ENCODE peak calls at places on chromosomes 13 and 19, in six cellular contexts. K is stimulated activated CD8-positive, alpha-beta memory T cell treated with anti-CD3 and anti-CD28 coated beads, Interleukin-2, amount 100 ng/mL, for 1 hour; Z is fibroblast of pulmonary artery; F is midbrain; S is CD8-positive, alpha-beta memory T cell; N is stimulated activated CD4-positive, alpha-beta T cell treated with anti-CD3 and anti-CD28 coated beads, Interleukin-1b, Interleukin-23, amount 100 ng/mL, for 24 hours. X is an unnamed sample.

GRCh38 chr13:88751994-88752393 is 1080.8 kb downstream of the SLITRK5 start:
- DNase-seq in K (no peak), Z (no peak), F (no peak), S (no peak), N (no peak), X (no peak)

GRCh38 chr13:40502236-40502635 is 164.2 kb downstream of the FOXO1 start:
- DNase-seq in K (no peak), Z (no peak), F (no peak), S (no peak), N (no peak), X (no peak)

GRCh38 chr19:16397791-16398529 is 73.3 kb downstream of the KLF2 start:
- DNase-seq in K (no peak), Z (no peak), F (peak; percentile 17), S (no peak), N (no peak), X (peak; percentile 87)

GRCh38 chr19:18097993-18098890 is 664 bp downstream of the MAST3 start:
- DNase-seq in K (no peak), Z (no peak), F (no peak), S (no peak), N (no peak), X (no peak)

GRCh38 chr13:33072282-33072681 is 56.1 kb downstream of the KL start:
- DNase-seq in K (no peak), Z (peak; percentile 22), F (peak; percentile 62), S (no peak), N (no peak), X (no peak)

GRCh38 chr19:29098863-29099481 is 114.0 kb downstream of the UQCRFS1 start:
- DNase-seq in K (no peak), Z (peak; percentile 64), F (no peak), S (no peak), N (no peak), X (no peak)

GRCh38 chr19:38718747-38719543 is 25.3 kb downstream of the CAPN12 start:
- DNase-seq in K (no peak), Z (peak; percentile 48), F (peak; percentile 53), S (no peak), N (no peak), X (no peak)

GRCh38 chr19:3365447-3366103 is 808 bp upstream of the NFIC start:
- DNase-seq in K (no peak), Z (peak; percentile 71), F (peak; percentile 45), S (no peak), N (no peak), X (peak; percentile 57)

GRCh38 chr13:24233351-24233901 is 72.9 kb downstream of the SPATA13 start:
- DNase-seq in K (no peak), Z (peak; percentile 61), F (no peak), S (no peak), N (no peak), X (peak; percentile 28)

GRCh38 chr19:6479836-6480398 is 1.7 kb downstream of the DENND1C start:
- DNase-seq in K (no peak), Z (no peak), F (no peak), S (no peak), N (no peak), X (no peak)

GRCh38 chr19:30084390-30084819 is 142.4 kb downstream of the URI1 start:
- DNase-seq in K (no peak), Z (no peak), F (no peak), S (no peak), N (no peak), X (no peak)

GRCh38 chr19:3976495-3977241 is 5.8 kb upstream of the DAPK3 start:
- DNase-seq in K (no peak), Z (no peak), F (no peak), S (peak; percentile 6), N (no peak), X (peak; percentile 4)

GRCh38 chr13:46795321-46795720 is 1.6 kb downstream of the ESD start:
- DNase-seq in K (no peak), Z (no peak), F (no peak), S (no peak), N (no peak), X (no peak)

GRCh38 chr13:87274209-87274819 is 396.9 kb upstream of the SLITRK5 start:
- DNase-seq in K (no peak), Z (peak; percentile 25), F (peak; percentile 28), S (no peak), N (peak; percentile 1), X (peak; percentile 1)

GRCh38 chr13:33109801-33110200 is 93.6 kb downstream of the KL start:
- DNase-seq in K (no peak), Z (no peak), F (no peak), S (no peak), N (no peak), X (peak; percentile 24)

GRCh38 chr13:33258437-33259193 is 26.9 kb downstream of the STARD13 start:
- DNase-seq in K (no peak), Z (peak; percentile 81), F (peak; percentile 51), S (no peak), N (no peak), X (no peak)

GRCh38 chr19:55500368-55500952 is 12.2 kb downstream of the SSC5D start:
- DNase-seq in K (no peak), Z (no peak), F (no peak), S (no peak), N (no peak), X (no peak)

GRCh38 chr13:95929430-95929829 is 123.8 kb downstream of the UGGT2 start:
- DNase-seq in K (no peak), Z (no peak), F (no peak), S (no peak), N (no peak), X (no peak)

GRCh38 chr13:64928704-64929499 is 2301.2 kb downstream of the PCDH9 start:
- DNase-seq in K (no peak), Z (peak; percentile 84), F (no peak), S (no peak), N (no peak), X (no peak)

GRCh38 chr19:40053491-40053890 is 2.5 kb downstream of the ZNF780B start:
- DNase-seq in K (no peak), Z (no peak), F (no peak), S (no peak), N (no peak), X (no peak)

GRCh38 chr13:111383591-111384440 is 63.4 kb downstream of the TEX29 start:
- DNase-seq in K (no peak), Z (no peak), F (no peak), S (peak; percentile 26), N (no peak), X (no peak)

GRCh38 chr13:99144306-99144705 is 56.3 kb upstream of the UBAC2 start:
- DNase-seq in K (no peak), Z (no peak), F (no peak), S (no peak), N (no peak), X (no peak)

GRCh38 chr13:80215368-80215767 is 125.6 kb downstream of the SPRY2 start:
- DNase-seq in K (no peak), Z (peak; percentile 53), F (no peak), S (no peak), N (no peak), X (no peak)

GRCh38 chr19:45275370-45275971 is 24.4 kb downstream of the MARK4 start:
- DNase-seq in K (no peak), Z (no peak), F (no peak), S (no peak), N (no peak), X (no peak)

GRCh38 chr13:31775686-31776085 is 36.4 kb downstream of the RXFP2 start:
- DNase-seq in K (no peak), Z (peak; percentile 69), F (peak; percentile 29), S (no peak), N (no peak), X (no peak)

GRCh38 chr19:53818756-53819155 is 5.4 kb downstream of the NLRP12 start:
- DNase-seq in K (no peak), Z (no peak), F (no peak), S (no peak), N (no peak), X (no peak)

GRCh38 chr19:48826606-48827020 is 9.7 kb downstream of the HSD17B14 start:
- DNase-seq in K (no peak), Z (no peak), F (no peak), S (no peak), N (no peak), X (no peak)

GRCh38 chr13:112818040-112818697 is 128.3 kb downstream of the ATP11A start:
- DNase-seq in K (no peak), Z (no peak), F (no peak), S (no peak), N (no peak), X (no peak)

GRCh38 chr19:47230122-47230920 is 678 bp downstream of the BBC3 start:
- DNase-seq in K (peak; percentile 70), Z (peak; percentile 53), F (peak; percentile 43), S (peak; percentile 87), N (peak; percentile 69), X (peak; percentile 71)

GRCh38 chr19:18096258-18096657 is 1.3 kb upstream of the MAST3 start:
- DNase-seq in K (no peak), Z (no peak), F (no peak), S (no peak), N (no peak), X (no peak)

GRCh38 chr13:106036870-106037269 is 498.6 kb downstream of the EFNB2 start:
- DNase-seq in K (no peak), Z (no peak), F (no peak), S (no peak), N (no peak), X (no peak)

GRCh38 chr19:10460714-10461046 is 40.3 kb downstream of the PDE4A start:
- DNase-seq in K (no peak), Z (no peak), F (no peak), S (no peak), N (no peak), X (no peak)

X was measured in lung microvascular endothelial cell.